ENCODE peak calls at places on chromosomes 2 and 18, in seven cellular contexts. S is breast epithelium; D is pancreas; C is heart right ventricle; B is CD4-positive, CD25-positive, alpha-beta regulatory T cell; L is naive thymus-derived CD4-positive, alpha-beta T cell; A is left ventricle myocardium inferior. O is an unnamed sample. For H3K4me1, the result is how much of the 10 kb centered on the place peaks cover.

GRCh38 chr2:203681978-203682377 is 24.5 kb upstream of the CD28 start:
- DNase-seq in L (no peak), D (no peak), C (no peak), A (no peak), B (no peak), S (no peak), O (peak)

GRCh38 chr2:31249009-31249690 is 15.2 kb downstream of the EHD3 start:
- DNase-seq in C (no peak), L (no peak), A (no peak), S (no peak), D (no peak), B (no peak), O (no peak)

GRCh38 chr18:64474751-64475150 is 325.9 kb upstream of the LINC00305 start:
- DNase-seq in S (no peak), B (no peak), A (no peak), C (no peak), D (no peak), L (no peak), O (no peak)

GRCh38 chr2:207432471-207432870 is 97.3 kb upstream of the CREB1 start:
- DNase-seq in C (no peak), S (no peak), B (no peak), A (no peak), L (no peak), D (no peak), O (no peak)

GRCh38 chr2:234949762-234950434 is 1.9 kb upstream of the SH3BP4 start:
- DNase-seq in L (no peak), C (no peak), A (no peak), S (peak), B (no peak), D (no peak), O (no peak)

GRCh38 chr2:218857371-218858137 is 2.1 kb upstream of the WNT6 start:
- DNase-seq in L (no peak), D (no peak), B (no peak), C (no peak), A (no peak), S (no peak), O (no peak)

GRCh38 chr2:17851731-17852585 is 26.5 kb upstream of the KCNS3 start:
- DNase-seq in A (peak), S (peak), L (no peak), C (peak), B (no peak), D (peak), O (peak)

GRCh38 chr2:97751752-97752151 is 38.4 kb downstream of the ZAP70 start:
- DNase-seq in D (no peak), B (no peak), A (peak), L (no peak), C (no peak), S (no peak), O (peak)

GRCh38 chr2:218217366-218218309 is 649 bp downstream of the ARPC2 start:
- DNase-seq in L (peak), C (peak), D (peak), S (peak), B (peak), A (peak), O (peak)

GRCh38 chr2:54088719-54089118 is 26.7 kb upstream of the ACYP2 start:
- DNase-seq in S (no peak), C (no peak), D (no peak), L (no peak), A (no peak), B (no peak), O (no peak)

GRCh38 chr2:232473467-232473890 is 14.2 kb downstream of the ECEL1 start:
- DNase-seq in L (no peak), S (no peak), C (no peak), B (no peak), D (no peak), A (no peak), O (no peak)

GRCh38 chr2:17879137-17879912 is 858 bp downstream of the KCNS3 start:
- DNase-seq in D (peak), L (no peak), A (peak), C (peak), S (peak), B (no peak), O (peak)

DNA sequence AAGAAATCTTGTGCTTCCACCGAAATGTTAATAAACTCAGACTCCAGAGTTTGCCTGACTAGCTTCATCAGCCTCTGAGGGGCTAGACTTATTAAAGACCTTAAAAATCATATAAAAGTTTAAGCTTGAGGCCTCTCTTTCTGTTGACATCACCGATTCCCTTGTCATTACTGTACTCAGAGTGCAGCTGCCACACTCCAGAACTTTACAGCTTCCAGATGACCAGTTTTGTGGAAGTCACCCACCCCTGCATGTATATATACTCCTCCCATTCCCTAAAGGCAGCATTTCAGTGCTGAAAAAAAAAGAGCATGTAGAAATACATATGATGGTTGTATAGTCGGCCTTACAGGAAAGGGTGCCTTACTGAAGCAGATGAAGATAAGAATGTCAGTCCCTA is 117.4 kb downstream of the FEZ2 start:
- DNase-seq in D (no peak), L (no peak), S (no peak), B (no peak), C (no peak), A (no peak), O (no peak)
- H3K4me1 ChIP-seq in D (under half), L (under half), S (under half), B (under half), C (under half), A (under half), O (under half)

GRCh38 chr18:48202899-48203260 is 206.3 kb downstream of the ZBTB7C start:
- DNase-seq in C (no peak), S (no peak), L (no peak), B (no peak), A (no peak), D (no peak), O (no peak)

GRCh38 chr18:48203961-48204666 is 205.1 kb downstream of the ZBTB7C start:
- DNase-seq in B (no peak), A (no peak), C (no peak), S (no peak), L (no peak), D (no peak), O (no peak)

GRCh38 chr18:48201952-48202898 is 207.0 kb downstream of the ZBTB7C start:
- DNase-seq in L (no peak), C (no peak), D (no peak), S (no peak), B (no peak), A (no peak), O (no peak)

GRCh38 chr18:48201337-48201705 is 207.9 kb downstream of the ZBTB7C start:
- DNase-seq in D (no peak), C (no peak), S (no peak), A (no peak), B (no peak), L (no peak), O (no peak)

DNA sequence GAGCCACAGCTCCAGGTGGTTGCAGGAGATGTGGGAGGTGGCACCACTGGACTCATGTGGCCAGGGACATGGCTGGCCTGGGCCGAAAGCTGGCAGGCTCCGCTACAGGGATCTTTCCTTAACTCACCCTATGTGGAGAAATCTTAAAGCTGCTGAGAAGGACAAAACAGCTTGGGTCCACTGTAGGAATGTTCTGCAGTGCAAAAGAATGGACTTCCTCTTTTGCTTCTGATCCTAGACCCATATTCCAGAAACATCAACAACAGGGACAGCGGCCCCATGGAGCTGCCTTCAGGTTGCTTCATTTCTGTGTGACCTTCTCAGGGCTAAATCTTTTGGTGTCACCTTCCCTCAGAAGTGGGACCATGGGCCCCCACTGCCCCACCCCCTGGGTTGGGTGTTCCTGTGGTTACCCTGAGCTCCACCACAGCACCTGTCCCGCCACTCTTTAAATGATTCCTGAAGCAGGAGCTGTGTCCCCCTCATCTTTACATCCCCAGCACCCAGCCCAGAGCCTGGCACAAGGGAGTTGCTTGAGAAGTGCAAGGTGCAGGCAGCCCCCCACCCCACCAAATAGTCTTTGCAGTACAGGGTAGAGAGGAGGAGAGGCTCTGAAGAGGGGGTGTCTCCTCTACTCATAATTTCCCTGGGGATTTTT is 205.8 kb downstream of the ZBTB7C start:
- DNase-seq in D (no peak), L (no peak), C (no peak), B (no peak), A (no peak), S (no peak), O (no peak)
- H3K27ac ChIP-seq in D (no peak), L (no peak), C (no peak), B (no peak), A (no peak), S (no peak), O (no peak)

GRCh38 chr2:172427990-172428840 is 829 bp downstream of the ITGA6 start:
- DNase-seq in B (peak), S (no peak), D (peak), L (peak), C (peak), A (peak), O (peak)

GRCh38 chr2:172427256-172427989 is at the start of gene ITGA6:
- DNase-seq in C (peak), S (peak), B (peak), A (peak), L (peak), D (peak), O (peak)

GRCh38 chr2:172430027-172430426 is 2.6 kb downstream of the ITGA6 start:
- DNase-seq in S (no peak), L (no peak), C (no peak), B (no peak), D (no peak), A (no peak), O (no peak)

GRCh38 chr2:172429351-172429968 is 2.1 kb downstream of the ITGA6 start:
- DNase-seq in A (no peak), B (no peak), C (no peak), S (peak), D (no peak), L (no peak), O (no peak)

DNA sequence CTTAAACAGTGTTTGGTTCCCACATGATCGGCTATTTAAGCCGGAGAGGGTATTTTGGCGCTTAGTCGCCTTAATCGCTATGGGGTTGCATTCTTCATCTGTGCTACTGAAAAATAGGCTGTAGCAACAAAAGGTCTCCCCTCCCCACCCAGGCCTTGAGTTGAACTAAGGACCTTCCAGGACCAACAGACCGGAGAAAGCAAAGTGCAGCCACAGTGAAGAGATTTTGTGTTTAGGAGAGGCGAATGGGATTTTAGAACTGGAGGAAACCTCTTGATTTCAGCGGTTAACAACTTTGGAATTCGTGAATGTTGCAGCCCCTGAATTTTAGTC is 1.4 kb downstream of the ITGA6 start:
- DNase-seq in A (no peak), L (no peak), C (no peak), S (no peak), B (no peak), D (no peak), O (no peak)
- H3K4me3 ChIP-seq in A (peak), L (peak), C (peak), S (peak), B (peak), D (peak), O (peak)

DNA sequence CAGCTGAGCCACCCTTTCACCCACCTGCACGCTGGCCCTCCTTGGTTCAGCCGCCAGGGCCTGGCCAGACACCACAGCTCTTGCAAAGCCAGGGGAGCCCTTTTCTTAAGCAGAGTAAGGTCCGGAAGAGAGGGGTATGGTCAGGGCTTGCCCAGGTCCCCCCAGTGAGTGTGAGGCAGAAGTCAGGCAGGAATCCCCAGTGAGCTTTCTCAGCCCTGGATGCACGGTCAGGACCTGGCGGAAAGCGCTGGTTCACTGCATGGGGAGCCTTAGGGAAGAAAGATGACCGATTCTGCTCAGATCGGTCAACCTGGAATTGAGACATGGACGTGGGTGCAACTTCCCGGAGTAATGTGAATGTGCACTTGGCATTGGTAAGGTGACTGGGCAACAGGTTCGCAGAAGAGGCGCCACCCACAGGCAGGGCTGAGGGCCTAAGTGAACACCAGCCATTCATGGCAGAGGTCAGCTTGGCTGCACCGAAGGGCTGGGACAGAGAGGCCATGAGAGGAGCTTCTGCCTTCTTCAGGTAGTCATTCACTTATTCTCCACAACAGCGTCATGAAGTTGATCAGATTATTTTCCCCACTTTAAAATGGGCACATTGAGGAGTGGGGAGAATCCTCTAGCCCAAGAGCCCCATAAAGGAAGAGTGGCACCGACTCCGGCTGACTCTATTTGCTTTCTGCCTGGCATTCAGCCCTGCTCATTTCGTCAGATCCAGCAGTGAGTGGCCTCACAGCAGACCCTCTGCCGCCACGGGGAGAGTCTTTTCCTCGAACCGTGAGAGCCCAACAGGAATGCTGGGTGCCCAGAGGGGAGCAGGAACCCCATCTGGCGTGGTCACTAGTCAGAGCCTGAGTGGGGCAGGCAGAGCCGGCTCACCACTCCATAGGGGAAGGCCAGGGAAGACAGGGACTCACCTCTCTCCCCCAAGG is 35.8 kb downstream of the SCTR start:
- DNase-seq in D (peak), C (no peak), S (no peak), B (no peak), L (no peak), A (no peak), O (no peak)
- H3K4me1 ChIP-seq in D (half or more), C (under half), S (under half), B (under half), L (under half), A (half or more), O (under half)

GRCh38 chr2:216316743-216317142 is 55.5 kb downstream of the MARCHF4 start:
- DNase-seq in D (no peak), L (no peak), S (no peak), A (no peak), C (no peak), B (no peak), O (no peak)
- H3K27ac ChIP-seq in D (no peak), L (no peak), S (no peak), A (no peak), C (no peak), B (no peak), O (no peak)

GRCh38 chr2:187566266-187566665 is 12.0 kb upstream of the TFPI start:
- DNase-seq in S (no peak), D (no peak), A (no peak), C (no peak), B (no peak), L (no peak), O (no peak)
- H3K4me3 ChIP-seq in S (no peak), D (no peak), A (no peak), C (no peak), B (no peak), L (no peak), O (no peak)

GRCh38 chr2:16255120-16255519 is 314.8 kb downstream of the MYCN start:
- DNase-seq in S (no peak), D (no peak), B (no peak), L (no peak), A (no peak), C (no peak), O (no peak)
- H3K4me1 ChIP-seq in S (under half), D (under half), B (under half), L (under half), A (under half), C (under half), O (under half)